ENCODE peak calls at places on chromosomes 11 and 22, in eight cellular contexts. One of them, this sample, is unnamed.

GRCh38 chr11:62340269-62340901 is 3.1 kb downstream of the ASRGL1 start:
- DNase-seq in activated naive CD8-positive, alpha-beta T cell treated with anti-CD3 and anti-CD28 coated beads, Interleukin-2, amount 50 U/mL, for 24 hours: peak
- DNase-seq in WTC11: peak
- DNase-seq in GM23248: peak
- DNase-seq in AG09319: no peak
- DNase-seq in NCI-H460: peak
- DNase-seq in RPMI7951: peak
- DNase-seq in AG09309: peak
- DNase-seq in this sample: no peak

GRCh38 chr11:198236-198806 is 5.4 kb downstream of the SCGB1C1 start:
- DNase-seq in AG09319: no peak
- DNase-seq in activated naive CD8-positive, alpha-beta T cell treated with anti-CD3 and anti-CD28 coated beads, Interleukin-2, amount 50 U/mL, for 24 hours: no peak
- DNase-seq in RPMI7951: no peak
- DNase-seq in WTC11: no peak
- DNase-seq in NCI-H460: no peak
- DNase-seq in GM23248: no peak
- DNase-seq in AG09309: no peak
- DNase-seq in this sample: no peak

GRCh38 chr11:2728663-2729332 is 29.0 kb upstream of the KCNQ1OT1 start:
- DNase-seq in AG09309: no peak
- DNase-seq in AG09319: no peak
- DNase-seq in activated naive CD8-positive, alpha-beta T cell treated with anti-CD3 and anti-CD28 coated beads, Interleukin-2, amount 50 U/mL, for 24 hours: no peak
- DNase-seq in NCI-H460: no peak
- DNase-seq in WTC11: no peak
- DNase-seq in RPMI7951: peak
- DNase-seq in GM23248: no peak
- DNase-seq in this sample: no peak

GRCh38 chr11:82701847-82702520 is 31.7 kb downstream of the FAM181B start:
- DNase-seq in AG09309: no peak
- DNase-seq in GM23248: peak
- DNase-seq in RPMI7951: peak
- DNase-seq in activated naive CD8-positive, alpha-beta T cell treated with anti-CD3 and anti-CD28 coated beads, Interleukin-2, amount 50 U/mL, for 24 hours: peak
- DNase-seq in AG09319: no peak
- DNase-seq in NCI-H460: peak
- DNase-seq in WTC11: peak
- DNase-seq in this sample: no peak

GRCh38 chr22:42939941-42940653 is 74.9 kb downstream of the PACSIN2 start:
- DNase-seq in activated naive CD8-positive, alpha-beta T cell treated with anti-CD3 and anti-CD28 coated beads, Interleukin-2, amount 50 U/mL, for 24 hours: no peak
- DNase-seq in NCI-H460: peak
- DNase-seq in RPMI7951: peak
- DNase-seq in AG09309: no peak
- DNase-seq in AG09319: no peak
- DNase-seq in GM23248: peak
- DNase-seq in WTC11: no peak
- DNase-seq in this sample: peak

GRCh38 chr22:46806789-46807188 is 44.3 kb downstream of the TBC1D22A start:
- DNase-seq in WTC11: no peak
- DNase-seq in NCI-H460: no peak
- DNase-seq in AG09319: no peak
- DNase-seq in GM23248: no peak
- DNase-seq in AG09309: no peak
- DNase-seq in RPMI7951: no peak
- DNase-seq in activated naive CD8-positive, alpha-beta T cell treated with anti-CD3 and anti-CD28 coated beads, Interleukin-2, amount 50 U/mL, for 24 hours: no peak
- DNase-seq in this sample: no peak

GRCh38 chr11:111598546-111598945 is 3.7 kb upstream of the SIK2 start:
- DNase-seq in AG09309: no peak
- DNase-seq in WTC11: no peak
- DNase-seq in AG09319: no peak
- DNase-seq in activated naive CD8-positive, alpha-beta T cell treated with anti-CD3 and anti-CD28 coated beads, Interleukin-2, amount 50 U/mL, for 24 hours: no peak
- DNase-seq in NCI-H460: no peak
- DNase-seq in RPMI7951: no peak
- DNase-seq in GM23248: peak
- DNase-seq in this sample: no peak

GRCh38 chr22:47606426-47606825 is 844.0 kb downstream of the TBC1D22A start:
- DNase-seq in NCI-H460: no peak
- DNase-seq in WTC11: no peak
- DNase-seq in AG09309: no peak
- DNase-seq in GM23248: no peak
- DNase-seq in activated naive CD8-positive, alpha-beta T cell treated with anti-CD3 and anti-CD28 coated beads, Interleukin-2, amount 50 U/mL, for 24 hours: no peak
- DNase-seq in AG09319: no peak
- DNase-seq in RPMI7951: no peak
- DNase-seq in this sample: no peak

GRCh38 chr22:38705235-38706100 is at the start of gene GTPBP1:
- DNase-seq in AG09319: peak
- DNase-seq in WTC11: peak
- DNase-seq in GM23248: peak
- DNase-seq in AG09309: peak
- DNase-seq in NCI-H460: peak
- DNase-seq in RPMI7951: peak
- DNase-seq in activated naive CD8-positive, alpha-beta T cell treated with anti-CD3 and anti-CD28 coated beads, Interleukin-2, amount 50 U/mL, for 24 hours: peak
- DNase-seq in this sample: peak

GRCh38 chr22:32776397-32776796 is 25.1 kb upstream of the TIMP3 start:
- DNase-seq in activated naive CD8-positive, alpha-beta T cell treated with anti-CD3 and anti-CD28 coated beads, Interleukin-2, amount 50 U/mL, for 24 hours: no peak
- DNase-seq in WTC11: no peak
- DNase-seq in NCI-H460: no peak
- DNase-seq in GM23248: no peak
- DNase-seq in RPMI7951: no peak
- DNase-seq in AG09319: no peak
- DNase-seq in AG09309: no peak
- DNase-seq in this sample: no peak

GRCh38 chr11:45593992-45594391 is 71.4 kb downstream of the CHST1 start:
- DNase-seq in AG09319: no peak
- DNase-seq in WTC11: no peak
- DNase-seq in RPMI7951: peak
- DNase-seq in GM23248: no peak
- DNase-seq in AG09309: no peak
- DNase-seq in NCI-H460: no peak
- DNase-seq in activated naive CD8-positive, alpha-beta T cell treated with anti-CD3 and anti-CD28 coated beads, Interleukin-2, amount 50 U/mL, for 24 hours: no peak
- DNase-seq in this sample: no peak

GRCh38 chr11:61497876-61498275 is 10.7 kb upstream of the LRRC10B start:
- DNase-seq in AG09309: no peak
- DNase-seq in AG09319: no peak
- DNase-seq in NCI-H460: no peak
- DNase-seq in WTC11: no peak
- DNase-seq in activated naive CD8-positive, alpha-beta T cell treated with anti-CD3 and anti-CD28 coated beads, Interleukin-2, amount 50 U/mL, for 24 hours: no peak
- DNase-seq in RPMI7951: no peak
- DNase-seq in GM23248: no peak
- DNase-seq in this sample: no peak

GRCh38 chr11:32960553-32961164 is 55.0 kb upstream of the DEPDC7 start:
- DNase-seq in GM23248: peak
- DNase-seq in activated naive CD8-positive, alpha-beta T cell treated with anti-CD3 and anti-CD28 coated beads, Interleukin-2, amount 50 U/mL, for 24 hours: no peak
- DNase-seq in AG09319: peak
- DNase-seq in RPMI7951: peak
- DNase-seq in NCI-H460: peak
- DNase-seq in AG09309: peak
- DNase-seq in WTC11: no peak
- DNase-seq in this sample: no peak

GRCh38 chr22:32462452-32462851 is 1.8 kb downstream of the BPIFC start:
- DNase-seq in activated naive CD8-positive, alpha-beta T cell treated with anti-CD3 and anti-CD28 coated beads, Interleukin-2, amount 50 U/mL, for 24 hours: no peak
- DNase-seq in NCI-H460: no peak
- DNase-seq in AG09309: no peak
- DNase-seq in WTC11: no peak
- DNase-seq in GM23248: no peak
- DNase-seq in RPMI7951: no peak
- DNase-seq in AG09319: no peak
- DNase-seq in this sample: no peak

GRCh38 chr22:43944670-43945430 is 10.4 kb upstream of the SAMM50 start:
- DNase-seq in AG09309: no peak
- DNase-seq in activated naive CD8-positive, alpha-beta T cell treated with anti-CD3 and anti-CD28 coated beads, Interleukin-2, amount 50 U/mL, for 24 hours: no peak
- DNase-seq in WTC11: no peak
- DNase-seq in RPMI7951: no peak
- DNase-seq in AG09319: no peak
- DNase-seq in GM23248: no peak
- DNase-seq in NCI-H460: no peak
- DNase-seq in this sample: no peak

GRCh38 chr11:78820722-78821121 is 246.1 kb upstream of the NARS2 start:
- DNase-seq in NCI-H460: no peak
- DNase-seq in activated naive CD8-positive, alpha-beta T cell treated with anti-CD3 and anti-CD28 coated beads, Interleukin-2, amount 50 U/mL, for 24 hours: no peak
- DNase-seq in GM23248: no peak
- DNase-seq in AG09309: no peak
- DNase-seq in RPMI7951: no peak
- DNase-seq in AG09319: no peak
- DNase-seq in WTC11: no peak
- DNase-seq in this sample: no peak

GRCh38 chr11:96311120-96311568 is 31.9 kb downstream of the MAML2 start:
- DNase-seq in NCI-H460: no peak
- DNase-seq in AG09319: peak
- DNase-seq in AG09309: peak
- DNase-seq in WTC11: no peak
- DNase-seq in RPMI7951: peak
- DNase-seq in activated naive CD8-positive, alpha-beta T cell treated with anti-CD3 and anti-CD28 coated beads, Interleukin-2, amount 50 U/mL, for 24 hours: no peak
- DNase-seq in GM23248: peak
- DNase-seq in this sample: no peak

GRCh38 chr11:78802058-78802633 is 227.5 kb upstream of the NARS2 start:
- DNase-seq in GM23248: peak
- DNase-seq in AG09319: no peak
- DNase-seq in WTC11: no peak
- DNase-seq in AG09309: no peak
- DNase-seq in NCI-H460: no peak
- DNase-seq in activated naive CD8-positive, alpha-beta T cell treated with anti-CD3 and anti-CD28 coated beads, Interleukin-2, amount 50 U/mL, for 24 hours: no peak
- DNase-seq in RPMI7951: no peak
- DNase-seq in this sample: no peak